ENCODE peak calls at places on chromosomes 11 and 22, in six cellular contexts. O, U, B, T, N and G are unnamed samples.

GRCh38 chr11:2108675-2109481 is 30.3 kb downstream of the IGF2 start:
- DNase-seq in T (no peak), B (no peak), N (no peak), U (no peak), O (no peak), G (no peak)

GRCh38 chr11:45930031-45930794 is 7.8 kb downstream of the LARGE2 start:
- DNase-seq in B (no peak), N (no peak), O (no peak), T (no peak), U (no peak), G (peak; percentile 29)

GRCh38 chr22:44309137-44309536 is 3.6 kb downstream of the SHISAL1 start:
- DNase-seq in N (peak; percentile 99), T (no peak), B (no peak), U (no peak), O (peak; percentile 92), G (no peak)

GRCh38 chr22:27501191-27501936 is 300.2 kb downstream of the MN1 start:
- DNase-seq in T (no peak), N (no peak), B (no peak), U (no peak), O (no peak), G (no peak)

GRCh38 chr11:96464695-96465307 is 75.0 kb downstream of the JRKL start:
- DNase-seq in T (no peak), O (peak; percentile 60), B (no peak), N (peak; percentile 83), U (peak; percentile 88), G (peak; percentile 74)

GRCh38 chr11:117705866-117706265 is 91.2 kb downstream of the DSCAML1 start:
- DNase-seq in N (no peak), U (no peak), B (no peak), O (no peak), T (no peak), G (no peak)

GRCh38 chr11:65243773-65244172 is 18.0 kb upstream of the POLA2 start:
- DNase-seq in U (no peak), O (no peak), B (no peak), T (no peak), N (no peak), G (no peak)

GRCh38 chr11:109946322-109946846 is 146.8 kb upstream of the ZC3H12C start:
- DNase-seq in U (peak; percentile 92), T (peak; percentile 18), N (peak; percentile 97), O (peak; percentile 81), B (no peak), G (peak; percentile 31)

GRCh38 chr11:35787626-35788025 is 125.1 kb downstream of the TRIM44 start:
- DNase-seq in O (no peak), U (no peak), N (no peak), T (no peak), B (no peak), G (no peak)

GRCh38 chr11:70420496-70420895 is 22.2 kb downstream of the CTTN start:
- DNase-seq in U (no peak), O (no peak), N (no peak), B (no peak), T (no peak), G (no peak)

GRCh38 chr11:17019231-17019630 is 5.0 kb upstream of the PLEKHA7 start:
- DNase-seq in B (no peak), U (no peak), O (peak; percentile 52), T (no peak), N (no peak), G (no peak)

GRCh38 chr22:16717699-16718558 is 107.3 kb downstream of the XKR3 start:
- DNase-seq in U (no peak), T (no peak), N (peak; percentile 0), B (no peak), O (no peak), G (no peak)

GRCh38 chr11:2521081-2521480 is 76.3 kb downstream of the KCNQ1 start:
- DNase-seq in T (no peak), U (no peak), B (no peak), N (no peak), O (no peak), G (no peak)

GRCh38 chr22:27476729-27477128 is 324.8 kb downstream of the MN1 start:
- DNase-seq in O (peak; percentile 78), T (no peak), N (peak; percentile 94), B (no peak), U (no peak), G (no peak)

GRCh38 chr22:19431641-19432091 is at the start of gene HIRA:
- DNase-seq in N (peak; percentile 90), O (peak; percentile 41), T (peak; percentile 80), B (peak; percentile 82), U (peak; percentile 90), G (peak; percentile 54)

GRCh38 chr11:37124384-37124783 is 526.3 kb upstream of the RAG2 start:
- DNase-seq in U (no peak), B (no peak), T (no peak), O (no peak), N (no peak), G (no peak)

GRCh38 chr11:34480339-34480738 is 33.3 kb downstream of the ELF5 start:
- DNase-seq in U (no peak), B (no peak), N (peak; percentile 24), O (no peak), T (no peak), G (no peak)

GRCh38 chr11:130548491-130548833 is 100.0 kb downstream of the ADAMTS15 start:
- DNase-seq in U (no peak), O (no peak), B (no peak), T (no peak), N (peak; percentile 69), G (no peak)

GRCh38 chr11:57763568-57763967 is 2.0 kb downstream of the CTNND1 start:
- DNase-seq in U (no peak), T (no peak), N (peak; percentile 72), O (peak; percentile 32), B (no peak), G (no peak)

GRCh38 chr11:65979261-65979759 is 17.8 kb downstream of the SART1 start:
- DNase-seq in N (no peak), B (no peak), T (no peak), O (no peak), U (no peak), G (no peak)

GRCh38 chr11:62958547-62959071 is 26.2 kb downstream of the SLC22A6 start:
- DNase-seq in N (peak; percentile 30), U (no peak), O (peak; percentile 70), B (no peak), T (no peak), G (no peak)

GRCh38 chr22:37075046-37075445 is 23.5 kb downstream of the KCTD17 start:
- DNase-seq in U (no peak), B (no peak), T (no peak), O (no peak), N (no peak), G (no peak)

GRCh38 chr22:50737728-50738648 is at the start of gene ACR:
- DNase-seq in N (no peak), B (no peak), T (no peak), O (no peak), U (no peak), G (no peak)

GRCh38 chr22:41009222-41009948 is 58.2 kb downstream of the RBX1 start:
- DNase-seq in N (peak; percentile 89), O (no peak), T (no peak), U (no peak), B (no peak), G (no peak)

GRCh38 chr22:47122441-47123000 is 360.1 kb downstream of the TBC1D22A start:
- DNase-seq in U (no peak), T (no peak), B (no peak), O (no peak), N (no peak), G (no peak)

GRCh38 chr11:2768471-2769408 is 68.9 kb upstream of the KCNQ1OT1 start:
- DNase-seq in U (no peak), B (no peak), T (no peak), O (peak; percentile 94), N (peak; percentile 89), G (no peak)

GRCh38 chr11:128213461-128213860 is 373.9 kb downstream of the ETS1 start:
- DNase-seq in U (no peak), B (no peak), N (no peak), T (no peak), O (no peak), G (no peak)

GRCh38 chr11:7671807-7672206 is 1.5 kb downstream of the CYB5R2 start:
- DNase-seq in T (no peak), N (no peak), O (no peak), U (no peak), B (no peak), G (no peak)

GRCh38 chr11:43937434-43938411 is 4.7 kb upstream of the C11orf96 start:
- DNase-seq in U (no peak), B (no peak), T (no peak), N (peak; percentile 83), O (peak; percentile 81), G (no peak)

GRCh38 chr11:62599909-62600308 is 1.8 kb downstream of the MTA2 start:
- DNase-seq in N (no peak), B (no peak), U (no peak), O (no peak), T (no peak), G (no peak)

GRCh38 chr11:79236541-79236971 is 204.3 kb downstream of the TENM4 start:
- DNase-seq in O (no peak), U (no peak), B (no peak), N (peak; percentile 78), T (no peak), G (no peak)

GRCh38 chr11:109785714-109786113 is 307.5 kb upstream of the ZC3H12C start:
- DNase-seq in B (no peak), U (no peak), T (no peak), O (no peak), N (peak; percentile 61), G (no peak)

GRCh38 chr11:78427615-78428272 is 10.1 kb upstream of the GAB2 start:
- DNase-seq in N (no peak), T (no peak), B (no peak), U (no peak), O (no peak), G (no peak)

GRCh38 chr11:17369685-17370243 is 18.2 kb downstream of the NCR3LG1 start:
- DNase-seq in N (no peak), U (no peak), O (no peak), B (no peak), T (no peak), G (no peak)

GRCh38 chr11:1892558-1892957 is 863 bp upstream of the PRR33 start:
- DNase-seq in U (no peak), T (no peak), B (no peak), N (no peak), O (no peak), G (no peak)

GRCh38 chr11:116499396-116500001 is 273.3 kb downstream of the BUD13 start:
- DNase-seq in N (peak; percentile 75), U (peak; percentile 80), B (peak; percentile 2), O (peak; percentile 4), T (no peak), G (no peak)

GRCh38 chr11:2415601-2416380 is 15.2 kb downstream of the TSSC4 start:
- DNase-seq in T (no peak), N (no peak), U (no peak), B (no peak), O (no peak), G (no peak)